ENCODE peak calls at places on chromosomes 12 and 14, in ten cellular contexts. E, J, R, H, G, V, W, Z, K and Y are unnamed samples.

GRCh38 chr12:42144174-42144423 is 575 bp downstream of the GXYLT1 start:
- ATAC-seq in E (peak), J (no peak), R (no peak), H (no peak), G (no peak), V (no peak), W (no peak), Z (no peak), K (no peak), Y (no peak)

GRCh38 chr14:25032092-25032784 is 17.7 kb downstream of the STXBP6 start:
- ATAC-seq in E (no peak), J (no peak), R (peak), H (peak), G (no peak), V (no peak), W (no peak), Z (no peak), K (peak), Y (no peak)

GRCh38 chr12:737117-737739 is 15.2 kb upstream of the WNK1 start:
- ATAC-seq in E (peak), J (no peak), R (no peak), H (peak), G (peak), V (no peak), W (no peak), Z (peak), K (no peak), Y (peak)

GRCh38 chr14:91892918-91893527 is 25.7 kb upstream of the TC2N start:
- ATAC-seq in E (no peak), J (peak), R (peak), H (no peak), G (no peak), V (no peak), W (no peak), Z (no peak), K (no peak), Y (no peak)

GRCh38 chr14:85528080-85528881 is 1.7 kb upstream of the FLRT2 start:
- ATAC-seq in E (peak), J (no peak), R (peak), H (peak), G (peak), V (no peak), W (peak), Z (peak), K (peak), Y (no peak)

GRCh38 chr12:81930037-81930436 is 170.9 kb upstream of the PPFIA2 start:
- ATAC-seq in E (no peak), J (no peak), R (no peak), H (no peak), G (no peak), V (no peak), W (no peak), Z (no peak), K (no peak), Y (no peak)

GRCh38 chr12:560666-561065 is 100.9 kb downstream of the B4GALNT3 start:
- ATAC-seq in E (no peak), J (peak), R (peak), H (no peak), G (no peak), V (no peak), W (no peak), Z (no peak), K (no peak), Y (no peak)

GRCh38 chr12:66641057-66641456 is 37.8 kb downstream of the GRIP1 start:
- ATAC-seq in E (no peak), J (no peak), R (no peak), H (no peak), G (no peak), V (no peak), W (no peak), Z (no peak), K (no peak), Y (no peak)

GRCh38 chr12:12230275-12230674 is 36.6 kb downstream of the LRP6 start:
- ATAC-seq in E (no peak), J (no peak), R (no peak), H (no peak), G (no peak), V (no peak), W (no peak), Z (no peak), K (no peak), Y (no peak)

GRCh38 chr14:60106341-60106740 is 14.6 kb downstream of the PCNX4 start:
- ATAC-seq in E (peak), J (no peak), R (no peak), H (peak), G (no peak), V (peak), W (peak), Z (peak), K (no peak), Y (no peak)

GRCh38 chr14:43981135-43981787 is 525.8 kb downstream of the FSCB start:
- ATAC-seq in E (no peak), J (no peak), R (no peak), H (no peak), G (no peak), V (no peak), W (no peak), Z (no peak), K (peak), Y (no peak)

GRCh38 chr12:9364224-9365176 is 156.3 kb upstream of the PZP start:
- ATAC-seq in E (peak), J (peak), R (peak), H (no peak), G (no peak), V (no peak), W (peak), Z (no peak), K (no peak), Y (no peak)

GRCh38 chr12:10249690-10250455 is 37.2 kb downstream of the GABARAPL1 start:
- ATAC-seq in E (no peak), J (no peak), R (no peak), H (peak), G (no peak), V (no peak), W (no peak), Z (no peak), K (peak), Y (no peak)

GRCh38 chr12:128266559-128267245 is at the start of gene TMEM132C:
- ATAC-seq in E (no peak), J (no peak), R (no peak), H (no peak), G (no peak), V (no peak), W (no peak), Z (peak), K (no peak), Y (peak)

GRCh38 chr14:104361101-104361591 is 218.4 kb upstream of the C14orf180 start:
- ATAC-seq in E (no peak), J (no peak), R (no peak), H (no peak), G (no peak), V (no peak), W (no peak), Z (no peak), K (no peak), Y (no peak)

GRCh38 chr14:59333235-59333634 is 131.9 kb downstream of the GPR135 start:
- ATAC-seq in E (peak), J (no peak), R (no peak), H (no peak), G (no peak), V (peak), W (no peak), Z (peak), K (no peak), Y (peak)

GRCh38 chr12:2225736-2226135 is 172.9 kb downstream of the CACNA1C start:
- ATAC-seq in E (no peak), J (no peak), R (no peak), H (no peak), G (no peak), V (no peak), W (peak), Z (no peak), K (no peak), Y (no peak)

GRCh38 chr14:83894519-83894918 is 1635.4 kb upstream of the FLRT2 start:
- ATAC-seq in E (no peak), J (no peak), R (no peak), H (no peak), G (no peak), V (no peak), W (no peak), Z (no peak), K (no peak), Y (no peak)

GRCh38 chr14:93759781-93760307 is 28.4 kb downstream of the PRIMA1 start:
- ATAC-seq in E (no peak), J (no peak), R (peak), H (peak), G (no peak), V (peak), W (no peak), Z (peak), K (peak), Y (peak)

GRCh38 chr14:96104469-96105057 is 65.4 kb downstream of the C14orf132 start:
- ATAC-seq in E (peak), J (no peak), R (peak), H (peak), G (peak), V (peak), W (peak), Z (peak), K (peak), Y (peak)

GRCh38 chr14:51328089-51328941 is 88.3 kb downstream of the TMX1 start:
- ATAC-seq in E (peak), J (no peak), R (no peak), H (no peak), G (no peak), V (peak), W (peak), Z (peak), K (no peak), Y (peak)

GRCh38 chr14:65846469-65846868 is 433.9 kb downstream of the FUT8 start:
- ATAC-seq in E (no peak), J (no peak), R (no peak), H (no peak), G (no peak), V (no peak), W (no peak), Z (no peak), K (no peak), Y (no peak)

GRCh38 chr12:11814362-11814761 is 164.9 kb downstream of the ETV6 start:
- ATAC-seq in E (no peak), J (no peak), R (peak), H (no peak), G (no peak), V (no peak), W (peak), Z (no peak), K (no peak), Y (no peak)

GRCh38 chr12:2891240-2892053 is 756 bp downstream of the TULP3 start:
- ATAC-seq in E (peak), J (peak), R (peak), H (peak), G (peak), V (peak), W (peak), Z (peak), K (peak), Y (peak)

GRCh38 chr14:21103710-21104447 is 3.0 kb downstream of the TMEM253 start:
- ATAC-seq in E (peak), J (peak), R (peak), H (peak), G (peak), V (peak), W (peak), Z (peak), K (peak), Y (peak)

GRCh38 chr12:55226523-55226922 is 5.7 kb downstream of the OR10A7 start:
- ATAC-seq in E (no peak), J (no peak), R (no peak), H (no peak), G (no peak), V (no peak), W (no peak), Z (no peak), K (no peak), Y (no peak)

GRCh38 chr12:121238086-121238485 is 28.2 kb downstream of the P2RX4 start:
- ATAC-seq in E (no peak), J (no peak), R (no peak), H (no peak), G (no peak), V (no peak), W (no peak), Z (no peak), K (no peak), Y (no peak)

GRCh38 chr12:121238604-121239334 is 28.8 kb downstream of the P2RX4 start:
- ATAC-seq in E (no peak), J (no peak), R (peak), H (peak), G (no peak), V (no peak), W (peak), Z (no peak), K (peak), Y (no peak)

GRCh38 chr12:121240484-121241202 is 30.7 kb downstream of the P2RX4 start:
- ATAC-seq in E (peak), J (no peak), R (no peak), H (peak), G (no peak), V (peak), W (no peak), Z (peak), K (peak), Y (peak)

GRCh38 chr12:121239704-121240420 is 29.9 kb downstream of the P2RX4 start:
- ATAC-seq in E (no peak), J (no peak), R (no peak), H (no peak), G (no peak), V (no peak), W (peak), Z (no peak), K (no peak), Y (no peak)

DNA sequence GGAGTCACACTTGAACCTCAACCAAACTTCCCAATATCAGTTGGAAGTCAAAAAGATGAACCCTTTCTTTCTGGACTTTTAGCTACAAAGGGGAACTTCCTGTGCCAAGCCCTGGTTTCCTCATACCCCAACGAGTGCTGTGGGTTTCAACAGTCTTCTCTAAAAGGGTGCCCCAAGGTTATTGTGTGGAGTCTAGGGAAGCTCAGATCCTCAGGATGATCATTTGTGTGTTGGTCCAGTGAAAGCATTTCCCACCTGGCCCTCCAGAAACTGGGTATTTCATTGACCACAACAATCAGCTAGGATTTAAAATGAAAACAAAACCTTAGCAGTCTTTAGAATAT is 29.4 kb downstream of the P2RX4 start:
- ATAC-seq in E (peak), J (no peak), R (no peak), H (peak), G (no peak), V (no peak), W (no peak), Z (no peak), K (no peak), Y (no peak)
- H3K27ac ChIP-seq in E (no peak), J (no peak), R (no peak), H (no peak), G (peak), V (no peak), W (no peak), Z (no peak), K (no peak), Y (peak)

GRCh38 chr14:61659582-61659981 is 35.7 kb upstream of the HIF1A start:
- ATAC-seq in E (no peak), J (no peak), R (no peak), H (no peak), G (no peak), V (no peak), W (no peak), Z (no peak), K (no peak), Y (no peak)

GRCh38 chr14:61661471-61661988 is 33.8 kb upstream of the HIF1A start:
- ATAC-seq in E (peak), J (no peak), R (no peak), H (no peak), G (no peak), V (no peak), W (peak), Z (no peak), K (no peak), Y (no peak)

GRCh38 chr14:61662437-61663311 is 32.6 kb upstream of the HIF1A start:
- ATAC-seq in E (peak), J (peak), R (peak), H (peak), G (peak), V (peak), W (peak), Z (peak), K (peak), Y (no peak)

GRCh38 chr14:61662001-61662400 is 33.3 kb upstream of the HIF1A start:
- ATAC-seq in E (peak), J (no peak), R (no peak), H (no peak), G (no peak), V (no peak), W (peak), Z (no peak), K (no peak), Y (no peak)

DNA sequence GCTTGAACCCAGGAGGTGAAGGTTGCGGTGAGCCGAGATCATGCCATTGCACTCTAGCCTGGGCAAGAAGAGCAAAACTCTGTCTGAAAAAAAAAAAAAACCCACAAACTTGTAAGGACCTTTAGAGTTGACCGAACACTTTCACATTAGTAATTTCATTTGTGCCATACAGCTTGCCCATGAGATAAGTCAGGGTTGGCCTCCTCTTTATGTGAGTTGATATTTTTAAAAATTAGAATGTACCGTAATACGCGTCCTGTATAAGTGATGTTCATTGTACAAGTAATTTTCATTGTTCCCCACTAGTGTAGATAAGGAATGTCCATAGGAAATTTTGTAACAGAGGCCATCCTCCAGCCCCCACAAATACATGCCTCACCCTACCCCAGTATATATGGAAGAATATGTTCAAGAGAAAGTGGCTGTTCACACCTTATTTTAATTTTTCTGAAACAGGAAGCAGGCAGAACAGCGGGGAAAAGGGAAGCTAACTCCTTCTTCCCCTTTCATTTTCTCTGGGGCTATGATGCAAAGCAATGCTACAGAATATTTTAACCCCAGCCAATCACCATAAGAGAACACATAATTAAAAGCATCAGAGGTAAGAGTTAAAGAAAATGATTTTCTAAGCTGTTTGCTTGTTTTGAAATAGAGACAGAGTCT is 31.9 kb upstream of the HIF1A start:
- ATAC-seq in E (no peak), J (no peak), R (no peak), H (peak), G (no peak), V (no peak), W (no peak), Z (peak), K (peak), Y (no peak)
- H3K27ac ChIP-seq in E (peak), J (no peak), R (peak), H (peak), G (peak), V (no peak), W (no peak), Z (no peak), K (no peak), Y (no peak)

GRCh38 chr12:94560416-94561221 is 89.7 kb downstream of the TMCC3 start:
- ATAC-seq in E (peak), J (peak), R (peak), H (peak), G (no peak), V (peak), W (no peak), Z (no peak), K (no peak), Y (no peak)
- H3K27ac ChIP-seq in E (no peak), J (no peak), R (peak), H (no peak), G (no peak), V (no peak), W (no peak), Z (no peak), K (no peak), Y (no peak)

DNA sequence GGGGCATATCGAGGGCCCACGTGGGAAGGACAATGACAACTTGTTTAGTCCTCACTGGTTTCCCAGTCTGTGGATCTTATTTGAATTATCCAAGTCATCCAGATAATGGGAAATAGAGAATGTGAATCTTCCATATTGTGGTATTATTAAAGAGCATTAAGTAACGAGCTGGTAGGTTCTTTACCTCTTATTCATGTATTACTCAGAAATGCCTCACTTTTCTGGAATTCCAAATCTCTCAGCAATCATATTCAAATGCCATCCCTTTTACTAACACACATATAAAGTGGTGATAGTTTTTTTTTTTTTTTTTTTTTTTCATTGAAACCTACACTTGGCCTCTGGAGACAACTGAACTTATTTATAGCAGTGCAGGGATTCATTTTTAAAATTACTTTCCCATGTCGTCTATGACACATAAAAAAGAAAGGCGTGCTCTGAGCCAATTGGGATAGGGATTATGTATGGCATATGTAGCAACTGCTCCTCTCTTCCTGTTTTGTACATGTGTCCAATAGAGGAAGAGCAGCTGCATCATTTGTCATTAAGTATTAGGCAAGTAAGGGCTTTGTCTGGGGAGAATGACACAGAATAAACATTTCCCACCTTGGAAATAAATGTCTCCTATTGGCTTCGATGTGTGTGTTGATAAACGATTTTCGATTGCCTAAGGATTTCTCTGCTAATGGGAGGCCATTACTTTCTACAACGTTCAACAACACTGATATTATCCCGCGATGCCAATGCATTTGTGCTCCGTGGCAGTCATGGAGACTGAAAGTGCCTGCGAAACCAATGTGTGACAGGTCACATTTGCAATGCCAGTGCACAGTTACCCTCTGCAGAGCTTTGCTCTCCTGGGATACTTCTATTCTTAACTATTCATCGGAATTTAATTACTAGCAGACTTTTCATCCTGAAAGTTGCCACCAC is 78.6 kb upstream of the IFNG-AS1 start:
- ATAC-seq in E (peak), J (peak), R (peak), H (no peak), G (no peak), V (peak), W (peak), Z (peak), K (no peak), Y (no peak)
- H3K27ac ChIP-seq in E (no peak), J (no peak), R (peak), H (no peak), G (no peak), V (peak), W (peak), Z (peak), K (no peak), Y (peak)

DNA sequence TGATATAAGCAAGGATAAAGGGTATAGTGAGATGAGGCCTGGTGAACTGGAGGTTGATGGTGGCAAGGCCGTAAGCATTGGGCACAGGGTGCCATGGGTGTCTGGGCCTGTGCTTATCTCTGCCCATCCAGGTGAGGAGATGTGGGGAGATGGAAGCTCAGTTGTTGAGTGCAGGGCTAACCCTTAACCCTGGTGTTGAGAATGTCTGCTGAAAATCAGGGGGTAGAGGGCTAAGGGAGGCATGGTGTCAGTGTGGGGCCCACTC is 86.1 kb downstream of the SYNE2 start:
- ATAC-seq in E (no peak), J (no peak), R (no peak), H (no peak), G (no peak), V (no peak), W (no peak), Z (no peak), K (no peak), Y (no peak)
- H3K27ac ChIP-seq in E (no peak), J (no peak), R (no peak), H (no peak), G (no peak), V (no peak), W (no peak), Z (no peak), K (no peak), Y (no peak)